ENCODE peak calls at places on chromosomes 7 and 10, in five cellular contexts. D is stimulated activated naive CD4-positive, alpha-beta T cell treated with Interleukin-2 at 50 U/mL for 16 hours; C is HEK293T; X is NCI-H2081; Y is CD8-positive, alpha-beta memory T cell. N is an unnamed sample.

GRCh38 chr7:27048438-27048837 is 47.4 kb downstream of the HOXA1 start:
- DNase-seq in D (no peak), C (no peak), X (no peak), Y (no peak), N (no peak)

GRCh38 chr10:48506147-48506917 is 98.5 kb downstream of the ARHGAP22 start:
- DNase-seq in D (no peak), C (peak), X (no peak), Y (no peak), N (no peak)

GRCh38 chr10:24428410-24428782 is 219.5 kb downstream of the KIAA1217 start:
- DNase-seq in D (no peak), C (no peak), X (no peak), Y (no peak), N (no peak)

GRCh38 chr10:29728541-29729049 is 93.8 kb upstream of the SVIL start:
- DNase-seq in D (no peak), C (no peak), X (no peak), Y (no peak), N (no peak)

GRCh38 chr10:125822878-125823662 is at the start of the genes BCCIP and UROS:
- DNase-seq in D (peak), C (peak), X (peak), Y (peak), N (peak)

GRCh38 chr10:101646369-101646768 is 48.6 kb downstream of the FBXW4 start:
- DNase-seq in D (no peak), C (no peak), X (no peak), Y (no peak), N (no peak)

GRCh38 chr10:51010977-51011376 is 63.3 kb upstream of the PRKG1 start:
- DNase-seq in D (no peak), C (peak), X (peak), Y (peak), N (no peak)

GRCh38 chr7:30750574-30751256 is 1.2 kb upstream of the INMT start:
- DNase-seq in D (no peak), C (no peak), X (peak), Y (no peak), N (no peak)

GRCh38 chr7:18402488-18403183 is 92.9 kb upstream of the HDAC9 start:
- DNase-seq in D (no peak), C (no peak), X (peak), Y (no peak), N (peak)

GRCh38 chr10:31075434-31075833 is 43.8 kb upstream of the ZNF438 start:
- DNase-seq in D (no peak), C (no peak), X (no peak), Y (no peak), N (no peak)

GRCh38 chr10:51896849-51897248 is 197.5 kb upstream of the CSTF2T start:
- DNase-seq in D (no peak), C (no peak), X (no peak), Y (no peak), N (no peak)

GRCh38 chr10:130193493-130194193 is 57.5 kb downstream of the GLRX3 start:
- DNase-seq in D (no peak), C (no peak), X (no peak), Y (no peak), N (no peak)

GRCh38 chr10:470339-471003 is 219.0 kb downstream of the DIP2C start:
- DNase-seq in D (peak), C (no peak), X (no peak), Y (peak), N (no peak)